ENCODE peak calls at places on chromosome 12, in four cellular contexts. P is H1, W is IMR-90, Z is H9. V is an unnamed sample.

GRCh38 chr12:65602579-65603295 is 221.5 kb upstream of the HMGA2 start:
- DNase-seq in Z (peak; percentile 79), W (peak; percentile 97), P (peak; percentile 70), V (peak; percentile 51)

GRCh38 chr12:27821259-27821973 is 41.4 kb upstream of the MANSC4 start:
- DNase-seq in P (no peak), W (peak; percentile 85), Z (peak; percentile 61), V (peak; percentile 57)

GRCh38 chr12:563250-563781 is 99.9 kb downstream of the NINJ2 start:
- DNase-seq in W (no peak), P (no peak), Z (no peak), V (no peak)

GRCh38 chr12:38137716-38138115 is 178.9 kb upstream of the ALG10B start:
- DNase-seq in P (no peak), Z (no peak), W (no peak), V (no peak)

GRCh38 chr12:106084048-106084671 is 54.6 kb downstream of the NUAK1 start:
- DNase-seq in Z (peak; percentile 74), W (peak; percentile 88), P (peak; percentile 56), V (peak; percentile 81)

GRCh38 chr12:124586756-124587155 is 19.3 kb upstream of the NCOR2 start:
- DNase-seq in P (no peak), Z (no peak), W (no peak), V (no peak)

GRCh38 chr12:120738252-120739030 is 12.8 kb downstream of the ACADS start:
- DNase-seq in W (no peak), Z (no peak), P (no peak), V (no peak)

GRCh38 chr12:27555316-27555715 is 31.3 kb downstream of the PPFIBP1 start:
- DNase-seq in P (no peak), Z (no peak), W (no peak), V (no peak)

GRCh38 chr12:130013771-130014484 is 110.1 kb upstream of the TMEM132D start:
- DNase-seq in Z (peak; percentile 90), W (no peak), P (peak; percentile 87), V (peak; percentile 59)

GRCh38 chr12:76183459-76184186 is 99.1 kb upstream of the NAP1L1 start:
- DNase-seq in Z (no peak), W (peak; percentile 99), P (no peak), V (no peak)

GRCh38 chr12:52442600-52443061 is 8.5 kb upstream of the KRT75 start:
- DNase-seq in P (peak; percentile 56), Z (peak; percentile 83), W (peak; percentile 74), V (no peak)

GRCh38 chr12:110186059-110186458 is 61.9 kb downstream of the IFT81 start:
- DNase-seq in Z (no peak), W (no peak), P (no peak), V (no peak)

GRCh38 chr12:50537538-50537919 is 32.7 kb downstream of the DIP2B start:
- DNase-seq in W (peak; percentile 85), Z (no peak), P (no peak), V (no peak)

GRCh38 chr12:124480469-124481256 is 86.7 kb downstream of the NCOR2 start:
- DNase-seq in W (peak; percentile 47), P (no peak), Z (no peak), V (no peak)

GRCh38 chr12:92539966-92540791 is 162.6 kb upstream of the PLEKHG7 start:
- DNase-seq in W (no peak), P (peak; percentile 50), Z (peak; percentile 41), V (no peak)

GRCh38 chr12:29241821-29242591 is 92.9 kb downstream of the FAR2 start:
- DNase-seq in P (no peak), Z (no peak), W (peak; percentile 80), V (peak; percentile 15)

GRCh38 chr12:27667540-27667939 is 28.7 kb upstream of the REP15 start:
- DNase-seq in Z (no peak), W (peak; percentile 76), P (no peak), V (no peak)

GRCh38 chr12:103457471-103457870 is 38.3 kb downstream of the C12orf42 start:
- DNase-seq in Z (no peak), W (no peak), P (no peak), V (no peak)

GRCh38 chr12:51374346-51374745 is 16.9 kb downstream of the GALNT6 start:
- DNase-seq in Z (no peak), P (no peak), W (no peak), V (no peak)

GRCh38 chr12:32896438-32897275 is at the start of gene PKP2:
- DNase-seq in Z (peak; percentile 97), P (peak; percentile 83), W (no peak), V (peak; percentile 69)

GRCh38 chr12:121628536-121628935 is 2.2 kb downstream of the ORAI1 start:
- DNase-seq in W (no peak), P (no peak), Z (no peak), V (no peak)

GRCh38 chr12:75720807-75721206 is 209.4 kb upstream of the KRR1 start:
- DNase-seq in P (no peak), Z (peak; percentile 61), W (no peak), V (no peak)

GRCh38 chr12:5480218-5480952 is 48.5 kb downstream of the NTF3 start:
- DNase-seq in Z (peak; percentile 65), P (peak; percentile 73), W (peak; percentile 59), V (peak; percentile 72)

GRCh38 chr12:12441891-12442461 is 85.1 kb downstream of the BORCS5 start:
- DNase-seq in W (peak; percentile 39), P (no peak), Z (no peak), V (no peak)

GRCh38 chr12:108440736-108441135 is 74.3 kb upstream of the FICD start:
- DNase-seq in Z (no peak), P (no peak), W (no peak), V (no peak)

GRCh38 chr12:56998981-56999380 is 7.4 kb downstream of the ZBTB39 start:
- DNase-seq in Z (no peak), W (no peak), P (no peak), V (no peak)

GRCh38 chr12:109600481-109600880 is 26.9 kb downstream of the MVK start:
- DNase-seq in P (no peak), Z (no peak), W (no peak), V (no peak)

GRCh38 chr12:24036438-24037204 is 87.2 kb upstream of the SOX5 start:
- DNase-seq in Z (no peak), W (no peak), P (no peak), V (no peak)

GRCh38 chr12:76055393-76055792 is 23.8 kb upstream of the PHLDA1 start:
- DNase-seq in P (no peak), W (no peak), Z (no peak), V (no peak)

GRCh38 chr12:121139301-121139700 is 6.6 kb downstream of the P2RX7 start:
- DNase-seq in P (no peak), W (no peak), Z (no peak), V (no peak)

GRCh38 chr12:15698377-15698867 is 90.8 kb downstream of the EPS8 start:
- DNase-seq in P (no peak), Z (no peak), W (no peak), V (no peak)

GRCh38 chr12:95518976-95519375 is 32.3 kb downstream of the USP44 start:
- DNase-seq in W (no peak), Z (no peak), P (no peak), V (no peak)

GRCh38 chr12:95515197-95515596 is 36.1 kb downstream of the USP44 start:
- DNase-seq in Z (no peak), P (no peak), W (no peak), V (no peak)

GRCh38 chr12:95520825-95521224 is 30.5 kb downstream of the USP44 start:
- DNase-seq in Z (no peak), P (no peak), W (no peak), V (no peak)

GRCh38 chr12:95513599-95513998 is 37.7 kb downstream of the USP44 start:
- DNase-seq in P (no peak), W (no peak), Z (no peak), V (no peak)

GRCh38 chr12:95516757-95517156 is 34.5 kb downstream of the USP44 start:
- DNase-seq in W (peak; percentile 55), P (no peak), Z (no peak), V (no peak)
- H3K4me1 ChIP-seq in W (no peaks in the 10 kb centered on the region), P (no peaks in the 10 kb centered on the region), Z (no peaks in the 10 kb centered on the region), V (no peaks in the 10 kb centered on the region)

GRCh38 chr12:58925733-58926113 is 5.4 kb upstream of the LRIG3 start:
- DNase-seq in P (no peak), Z (no peak), W (no peak), V (no peak)

GRCh38 chr12:58925111-58925732 is 4.9 kb upstream of the LRIG3 start:
- DNase-seq in W (peak; percentile 32), P (no peak), Z (no peak), V (no peak)

GRCh38 chr12:58923781-58924180 is 3.5 kb upstream of the LRIG3 start:
- DNase-seq in W (no peak), P (no peak), Z (no peak), V (no peak)

GRCh38 chr12:58924652-58925051 is 4.3 kb upstream of the LRIG3 start:
- DNase-seq in P (no peak), Z (no peak), W (no peak), V (no peak)

DNA sequence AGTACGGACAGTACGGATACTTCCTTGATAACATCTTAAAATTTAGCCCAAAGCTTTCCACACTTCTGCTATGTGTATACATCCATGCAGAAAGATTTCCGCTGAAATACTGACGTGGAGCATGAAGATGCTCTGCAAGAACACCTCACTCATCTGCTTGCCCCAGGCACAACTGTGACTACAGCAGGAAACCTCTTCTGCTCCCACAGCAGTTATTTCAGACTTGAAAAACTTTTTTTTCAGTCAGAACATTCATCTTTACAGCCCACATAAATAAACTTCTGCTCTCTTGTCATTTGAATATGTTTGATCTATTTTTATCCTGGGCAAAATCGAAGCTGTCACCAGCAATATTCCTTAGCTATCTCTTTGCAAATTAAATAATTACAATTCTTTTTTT is 6.8 kb upstream of the LRIG3 start:
- DNase-seq in P (no peak), Z (no peak), W (no peak), V (no peak)
- H3K4ac ChIP-seq in P (no peak overlapping the region), Z (no peak overlapping the region), W (no peak overlapping the region), V (no peak overlapping the region)

GRCh38 chr12:111405856-111406473 is at the start of gene SH2B3:
- DNase-seq in P (no peak), W (peak; percentile 48), Z (no peak), V (no peak)

GRCh38 chr12:111408116-111408440 is 2.4 kb downstream of the SH2B3 start:
- DNase-seq in P (no peak), Z (no peak), W (no peak), V (no peak)

GRCh38 chr12:111406474-111407370 is 999 bp downstream of the SH2B3 start:
- DNase-seq in Z (no peak), P (no peak), W (no peak), V (no peak)

GRCh38 chr12:111408686-111409402 is 3.1 kb downstream of the SH2B3 start:
- DNase-seq in P (no peak), Z (no peak), W (no peak), V (no peak)

GRCh38 chr12:111407371-111408115 is 1.8 kb downstream of the SH2B3 start:
- DNase-seq in P (no peak), Z (no peak), W (no peak), V (no peak)
- H3K4me1 ChIP-seq in P (peaks cover 65% of the 10 kb centered on the region), Z (peaks cover 3% of the 10 kb centered on the region), W (peaks cover 35% of the 10 kb centered on the region), V (peaks cover 30% of the 10 kb centered on the region)

DNA sequence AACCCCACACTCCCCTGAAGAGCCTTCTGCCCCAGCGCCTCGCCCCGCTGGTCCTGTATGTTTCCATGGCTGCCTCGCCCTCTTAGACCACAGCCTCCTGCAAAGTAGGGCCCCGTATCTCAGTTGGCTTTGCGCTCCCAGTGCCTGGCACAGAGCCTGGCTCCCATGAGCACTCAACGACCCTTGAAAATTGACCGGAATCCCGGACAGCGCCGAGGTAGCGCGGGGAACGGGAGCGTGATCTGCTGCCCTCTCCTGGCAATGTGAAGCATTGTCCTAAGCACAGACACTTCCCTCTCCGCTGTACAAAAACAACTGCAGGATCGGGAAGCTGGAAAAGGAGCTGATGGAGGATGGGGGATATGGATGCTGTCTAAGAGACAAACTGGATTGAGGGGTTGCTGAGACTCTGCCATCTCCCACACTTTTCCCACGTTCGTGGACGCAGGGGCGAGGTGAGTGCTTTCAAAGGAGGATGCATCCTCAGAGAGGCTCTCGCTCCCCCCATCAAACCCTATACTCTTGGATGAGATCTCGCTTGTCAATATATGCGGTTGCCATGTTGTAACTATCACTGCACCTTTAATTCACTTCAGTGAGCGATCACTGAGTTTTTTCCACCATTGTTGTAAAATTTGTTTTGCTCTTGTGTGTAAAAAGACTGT is 10.7 kb upstream of the FKBP4 start:
- DNase-seq in P (peak; percentile 88), Z (peak; percentile 88), W (peak; percentile 44), V (peak; percentile 56)
- H3K4ac ChIP-seq in P (no peak overlapping the region), Z (no peak overlapping the region), W (no peak overlapping the region), V (no peak overlapping the region)

V was measured in neuronal stem cell.